ENCODE peak calls at places on chromosomes 5 and 9, in four cellular contexts. X, H, D and Q are unnamed samples.

GRCh38 chr9:126107736-126108135 is 218.9 kb upstream of the MVB12B start:
- DNase-seq in X (no peak), H (no peak), D (no peak), Q (no peak)

GRCh38 chr5:73812962-73813588 is 187.1 kb downstream of the ARHGEF28 start:
- DNase-seq in H (no peak), X (no peak), D (no peak), Q (peak; percentile 57)

GRCh38 chr5:74261906-74262305 is 378.6 kb downstream of the ENC1 start:
- DNase-seq in D (no peak), H (no peak), X (no peak), Q (no peak)

GRCh38 chr5:77630246-77631165 is 8.0 kb downstream of the OTP start:
- DNase-seq in H (peak; percentile 61), D (peak; percentile 38), X (peak; percentile 42), Q (peak; percentile 53)

GRCh38 chr5:82313016-82313415 is 34.9 kb upstream of the RPS23 start:
- DNase-seq in H (peak; percentile 36), X (no peak), D (peak; percentile 84), Q (peak; percentile 64)

GRCh38 chr5:126531543-126532120 is 63.4 kb downstream of the ALDH7A1 start:
- DNase-seq in H (no peak), X (no peak), D (no peak), Q (no peak)

GRCh38 chr5:75566710-75567309 is 44.4 kb upstream of the ANKDD1B start:
- DNase-seq in H (peak; percentile 80), X (no peak), D (peak; percentile 78), Q (no peak)

GRCh38 chr9:128349125-128349524 is 8.8 kb downstream of the SLC27A4 start:
- DNase-seq in H (no peak), X (no peak), D (no peak), Q (no peak)

GRCh38 chr5:89847743-89848142 is 561.8 kb downstream of the CETN3 start:
- DNase-seq in D (no peak), H (no peak), X (no peak), Q (no peak)

GRCh38 chr5:125199968-125200841 is 453.8 kb upstream of the ZNF608 start:
- DNase-seq in H (no peak), D (no peak), X (no peak), Q (no peak)

DNA sequence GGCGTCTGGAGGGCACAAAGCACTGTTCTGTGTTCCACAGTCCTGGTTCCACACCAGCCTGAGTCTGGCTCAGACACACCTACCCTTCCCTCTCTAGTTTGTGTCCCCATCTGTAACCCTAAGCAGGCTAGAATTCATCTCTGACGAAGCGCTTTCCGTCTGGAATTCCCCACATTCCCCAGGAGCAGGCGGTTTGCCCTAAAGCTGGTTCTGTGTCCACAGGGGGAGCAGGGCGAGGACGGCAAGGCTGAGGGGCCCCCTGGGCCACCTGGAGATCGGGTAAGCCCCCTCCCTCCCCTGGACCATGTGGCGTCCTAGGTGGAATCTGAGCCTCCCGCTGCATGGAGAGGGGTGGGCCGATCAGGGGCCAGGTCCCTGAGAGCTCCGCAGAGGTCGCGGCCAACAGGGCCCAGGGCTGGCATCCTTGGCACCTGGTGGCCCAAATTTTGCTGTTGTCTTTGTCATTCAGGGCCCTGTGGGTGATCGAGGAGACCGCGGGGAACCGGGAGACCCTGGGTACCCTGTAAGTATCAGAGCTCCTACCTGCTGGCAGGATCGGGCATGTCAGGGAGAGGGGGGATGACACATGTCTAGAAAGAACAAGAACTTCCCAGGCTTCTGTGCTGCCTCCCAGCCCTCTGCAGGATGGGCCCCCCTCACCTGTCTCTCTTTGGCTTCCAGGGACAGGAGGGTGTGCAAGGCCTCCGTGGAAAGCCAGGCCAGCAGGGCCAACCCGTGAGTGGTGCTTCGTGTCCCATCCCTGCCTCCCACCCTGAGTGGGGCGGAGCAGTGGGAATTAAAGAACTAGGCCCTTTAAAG is 34.5 kb upstream of the ORM1 start:
- DNase-seq in X (no peak), H (no peak), D (no peak), Q (no peak)
- TF ChIP-seq CTCF in X (no peak), H (no peak), D (no peak), Q (no peak)

GRCh38 chr5:2633992-2634391 is 117.5 kb downstream of the IRX2 start:
- DNase-seq in H (no peak), X (no peak), D (no peak), Q (no peak)

GRCh38 chr5:2629035-2629434 is 122.4 kb downstream of the IRX2 start:
- DNase-seq in H (no peak), X (no peak), D (no peak), Q (no peak)

GRCh38 chr5:2634399-2635176 is 116.9 kb downstream of the IRX2 start:
- DNase-seq in X (no peak), D (no peak), H (no peak), Q (no peak)
- TF ChIP-seq CTCF in X (no peak), D (no peak), H (no peak), Q (no peak)

GRCh38 chr5:146947181-146947941 is 68.8 kb upstream of the PPP2R2B start:
- DNase-seq in H (peak; percentile 16), X (no peak), D (no peak), Q (no peak)
- TF ChIP-seq CTCF in H (peak; percentile 27), X (peak; percentile 53), D (peak; percentile 45), Q (no peak)

DNA sequence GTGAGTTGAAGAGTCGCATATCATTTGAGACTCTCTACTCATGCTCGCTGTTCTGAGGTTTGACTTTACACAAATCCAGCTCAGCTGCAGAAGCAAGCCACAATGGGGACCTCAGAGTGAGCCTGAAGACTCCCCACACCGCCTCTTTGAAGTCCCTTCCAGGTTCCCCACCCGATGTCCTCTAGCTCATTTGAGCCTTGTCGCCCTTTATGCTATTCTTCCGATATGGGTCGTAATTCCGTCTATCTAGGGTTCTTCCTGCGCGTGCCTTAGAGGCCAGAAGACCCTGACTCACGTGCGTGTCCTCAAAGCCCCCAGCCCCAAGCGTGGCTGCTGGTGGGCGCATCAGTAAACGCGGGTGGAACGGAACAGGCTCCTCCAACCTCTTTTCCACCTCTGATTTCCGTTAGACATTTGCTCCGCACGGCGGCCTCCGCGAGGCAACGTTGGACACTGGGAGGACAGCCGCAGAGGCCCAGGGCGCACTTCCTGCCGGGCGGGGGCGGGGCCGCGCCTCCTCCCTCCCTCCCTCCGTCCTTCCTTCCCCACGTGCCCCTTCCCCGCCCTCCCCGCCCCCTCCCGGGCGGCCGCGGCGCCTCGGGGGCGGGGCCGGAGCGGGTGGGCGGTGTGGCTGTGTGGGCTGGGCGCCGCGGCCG is at the start of gene SNX30:
- DNase-seq in X (peak; percentile 78), H (peak; percentile 62), D (peak; percentile 69), Q (peak; percentile 92)
- TF ChIP-seq CTCF in X (no peak), H (no peak), D (no peak), Q (no peak)

DNA sequence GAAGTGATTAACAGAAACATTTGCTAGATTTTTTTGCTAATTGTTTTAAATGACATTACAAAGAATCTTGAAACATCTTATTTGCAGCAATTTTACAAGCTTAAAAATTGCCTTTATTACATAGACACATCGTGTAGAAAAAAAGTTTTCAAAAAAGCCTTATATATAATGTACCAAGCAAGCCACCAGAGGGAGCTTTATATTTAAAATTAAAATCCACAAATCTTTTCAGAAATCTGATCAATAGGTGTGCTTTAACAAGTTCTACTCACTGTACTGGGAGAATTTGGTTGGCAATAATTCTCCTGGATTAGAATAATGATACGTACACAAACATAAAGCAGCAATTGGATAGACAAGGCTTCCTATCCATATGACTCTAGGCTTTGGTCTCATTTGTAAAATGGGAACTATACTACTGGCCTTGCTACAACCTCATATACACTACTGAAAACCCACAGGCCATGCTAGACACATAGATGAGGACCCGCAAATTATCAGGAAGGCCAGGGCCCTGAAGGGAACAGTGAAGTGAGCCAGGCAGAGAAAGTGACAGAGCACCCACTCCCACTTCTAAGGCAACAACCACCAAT is 4.8 kb downstream of the PSMB7 start:
- DNase-seq in X (no peak), H (no peak), D (peak; percentile 34), Q (no peak)
- TF ChIP-seq CTCF in X (peak; percentile 54), H (peak; percentile 33), D (peak; percentile 72), Q (no peak)

GRCh38 chr9:135088348-135088978 is 995 bp downstream of the OLFM1 start:
- DNase-seq in X (no peak), D (no peak), H (no peak), Q (no peak)

GRCh38 chr9:135085830-135086546 is 1.5 kb upstream of the OLFM1 start:
- DNase-seq in D (peak; percentile 38), H (peak; percentile 54), X (peak; percentile 83), Q (peak; percentile 88)

GRCh38 chr9:135087899-135088347 is 455 bp downstream of the OLFM1 start:
- DNase-seq in D (no peak), H (no peak), X (no peak), Q (no peak)

GRCh38 chr9:135086597-135087488 is 625 bp upstream of the OLFM1 start:
- DNase-seq in X (no peak), D (no peak), H (no peak), Q (peak; percentile 47)

GRCh38 chr9:135087489-135087791 is at the start of gene OLFM1:
- DNase-seq in X (peak; percentile 53), D (no peak), H (peak; percentile 38), Q (peak; percentile 82)
- TF ChIP-seq CTCF in X (peak; percentile 64), D (no peak), H (peak; percentile 83), Q (peak; percentile 52)